ENCODE peak calls at places on chromosomes 1 and 21, in six cellular contexts. O is HAP-1, R is heart right ventricle, M is psoas muscle, I is hepatocyte, L is mesenchymal stem cell. V is an unnamed sample. For H3K36me3 and H3K9me3, the result is how much of the 10 kb centered on the place peaks cover.

GRCh38 chr1:153426809-153427208 is 10.5 kb downstream of the S100A7A start:
- DNase-seq in O (no peak), R (no peak), M (no peak), I (no peak), L (no peak), V (no peak)

GRCh38 chr1:55560246-55560645 is 345.1 kb upstream of the USP24 start:
- DNase-seq in O (no peak), R (no peak), M (no peak), I (no peak), L (no peak), V (no peak)

GRCh38 chr1:116814935-116815334 is 60.7 kb downstream of the CD2 start:
- DNase-seq in O (no peak), R (no peak), M (no peak), I (no peak), L (no peak), V (no peak)

GRCh38 chr1:240073097-240073496 is 18.6 kb upstream of the FMN2 start:
- DNase-seq in O (no peak), R (no peak), M (no peak), I (no peak), L (no peak), V (no peak)

GRCh38 chr1:196324345-196324744 is 283.9 kb downstream of the KCNT2 start:
- DNase-seq in O (no peak), R (no peak), M (no peak), I (no peak), L (no peak), V (no peak)

GRCh38 chr1:178434899-178435298 is 61.9 kb downstream of the CLEC20A start:
- DNase-seq in O (no peak), R (no peak), M (no peak), I (no peak), L (no peak), V (no peak)

GRCh38 chr1:20660363-20661234 is 570 bp downstream of the DDOST start:
- DNase-seq in O (no peak), R (no peak), M (no peak), I (no peak), L (no peak), V (no peak)

GRCh38 chr1:89660086-89660946 is 27.4 kb downstream of the LRRC8C start:
- DNase-seq in O (no peak), R (no peak), M (no peak), I (no peak), L (no peak), V (no peak)

GRCh38 chr1:203088441-203088840 is 2.6 kb upstream of the MYOG start:
- DNase-seq in O (no peak), R (no peak), M (no peak), I (no peak), L (no peak), V (no peak)

GRCh38 chr1:12290828-12291227 is 61.0 kb downstream of the VPS13D start:
- DNase-seq in O (no peak), R (no peak), M (no peak), I (no peak), L (no peak), V (no peak)

GRCh38 chr1:16296643-16297042 is 55.6 kb downstream of the FBXO42 start:
- DNase-seq in O (no peak), R (no peak), M (no peak), I (no peak), L (no peak), V (no peak)

GRCh38 chr1:20632386-20632785 is 872 bp upstream of the PINK1 start:
- DNase-seq in O (peak), R (no peak), M (no peak), I (no peak), L (no peak), V (no peak)

GRCh38 chr1:39737546-39738169 is 1.0 kb upstream of the PPIE start:
- DNase-seq in O (no peak), R (no peak), M (no peak), I (no peak), L (peak), V (peak)

GRCh38 chr1:29478046-29478791 is 241.9 kb downstream of the PTPRU start:
- DNase-seq in O (no peak), R (no peak), M (no peak), I (no peak), L (no peak), V (no peak)

GRCh38 chr1:205680073-205680851 is at the start of gene SLC45A3:
- DNase-seq in O (peak), R (peak), M (peak), I (peak), L (no peak), V (peak)

GRCh38 chr1:51484591-51484990 is 34.5 kb downstream of the EPS15 start:
- DNase-seq in O (no peak), R (no peak), M (no peak), I (no peak), L (peak), V (no peak)

GRCh38 chr21:21205604-21206003 is 207.4 kb downstream of the NCAM2 start:
- DNase-seq in O (no peak), R (no peak), M (no peak), I (no peak), L (no peak), V (no peak)

GRCh38 chr1:7110306-7110705 is 325.1 kb downstream of the CAMTA1 start:
- DNase-seq in O (no peak), R (no peak), M (no peak), I (no peak), L (no peak), V (no peak)

GRCh38 chr1:39398278-39399010 is 93.0 kb upstream of the BMP8A start:
- DNase-seq in O (peak), R (no peak), M (peak), I (peak), L (peak), V (peak)

GRCh38 chr1:66446261-66447001 is 87.5 kb upstream of the SGIP1 start:
- DNase-seq in O (peak), R (no peak), M (no peak), I (peak), L (peak), V (no peak)

GRCh38 chr1:163250382-163250974 is 47.8 kb upstream of the RGS5 start:
- DNase-seq in O (no peak), R (no peak), M (no peak), I (no peak), L (no peak), V (no peak)

GRCh38 chr1:2110738-2111673 is 60.8 kb downstream of the PRKCZ start:
- DNase-seq in O (no peak), R (peak), M (peak), I (no peak), L (no peak), V (no peak)

GRCh38 chr1:205775717-205776056 is 405 bp upstream of the RAB29 start:
- DNase-seq in O (no peak), R (no peak), M (no peak), I (no peak), L (peak), V (no peak)

GRCh38 chr1:172003766-172004530 is 162.7 kb downstream of the DNM3 start:
- DNase-seq in O (no peak), R (no peak), M (no peak), I (no peak), L (peak), V (no peak)

GRCh38 chr1:228400237-228400651 is 6.4 kb downstream of the TRIM11 start:
- DNase-seq in O (no peak), R (no peak), M (no peak), I (no peak), L (no peak), V (no peak)

GRCh38 chr1:7641587-7642417 is 129.3 kb upstream of the VAMP3 start:
- DNase-seq in O (no peak), R (no peak), M (no peak), I (no peak), L (no peak), V (no peak)

GRCh38 chr1:177600936-177601335 is 368.9 kb downstream of the SEC16B start:
- DNase-seq in O (no peak), R (no peak), M (no peak), I (no peak), L (no peak), V (no peak)

GRCh38 chr1:67832737-67833594 is at the start of gene GNG12:
- DNase-seq in O (peak), R (peak), M (peak), I (peak), L (peak), V (peak)

GRCh38 chr1:200206340-200206739 is 178.8 kb downstream of the NR5A2 start:
- DNase-seq in O (no peak), R (no peak), M (no peak), I (no peak), L (peak), V (no peak)

GRCh38 chr1:102472524-102472923 is 475.8 kb upstream of the OLFM3 start:
- DNase-seq in O (no peak), R (no peak), M (no peak), I (no peak), L (no peak), V (no peak)

GRCh38 chr1:47482783-47483182 is 44.9 kb downstream of the FOXD2 start:
- DNase-seq in O (no peak), R (no peak), M (no peak), I (no peak), L (no peak), V (no peak)

GRCh38 chr1:114454539-114454938 is 56.5 kb downstream of the TRIM33 start:
- DNase-seq in O (no peak), R (no peak), M (no peak), I (no peak), L (no peak), V (no peak)

GRCh38 chr1:12604114-12604874 is 13.7 kb downstream of the DHRS3 start:
- DNase-seq in O (no peak), R (peak), M (no peak), I (peak), L (peak), V (peak)

GRCh38 chr1:201409440-201409839 is 10.3 kb upstream of the LAD1 start:
- DNase-seq in O (no peak), R (no peak), M (no peak), I (no peak), L (no peak), V (no peak)

GRCh38 chr21:38984982-38985422 is 179.3 kb downstream of the ETS2 start:
- DNase-seq in O (no peak), R (no peak), M (no peak), I (no peak), L (peak), V (peak)

GRCh38 chr21:36698160-36699025 is 522 bp upstream of the SIM2 start:
- DNase-seq in O (peak), R (no peak), M (no peak), I (no peak), L (no peak), V (no peak)
- H3K4me3 ChIP-seq in O (peak), R (peak), M (peak), I (no peak), L (peak), V (peak)

GRCh38 chr21:46356494-46357334 is 32.8 kb downstream of the PCNT start:
- DNase-seq in O (no peak), R (no peak), M (no peak), I (no peak), L (no peak), V (no peak)
- H3K36me3 ChIP-seq in O (half or more), R (half or more), M (half or more), I (under half), L (half or more), V (half or more)

GRCh38 chr1:83637009-83637408 is 361.9 kb downstream of the TTLL7 start:
- DNase-seq in O (no peak), R (no peak), M (no peak), I (no peak), L (no peak), V (no peak)

GRCh38 chr1:83641828-83642443 is 357.0 kb downstream of the TTLL7 start:
- DNase-seq in O (no peak), R (no peak), M (no peak), I (peak), L (peak), V (no peak)

GRCh38 chr1:83639785-83640184 is 359.1 kb downstream of the TTLL7 start:
- DNase-seq in O (no peak), R (no peak), M (no peak), I (no peak), L (no peak), V (no peak)

GRCh38 chr1:83637586-83637985 is 361.3 kb downstream of the TTLL7 start:
- DNase-seq in O (no peak), R (no peak), M (no peak), I (no peak), L (no peak), V (no peak)

GRCh38 chr1:83641206-83641658 is 357.7 kb downstream of the TTLL7 start:
- DNase-seq in O (no peak), R (no peak), M (no peak), I (peak), L (peak), V (peak)
- H3K9me3 ChIP-seq in O (under half), R (under half), M (under half), I (under half), L (under half), V (under half)

GRCh38 chr21:44486302-44486701 is 31.0 kb downstream of the LRRC3 start:
- DNase-seq in O (no peak), R (no peak), M (no peak), I (no peak), L (no peak), V (no peak)

GRCh38 chr21:44485796-44486195 is 30.5 kb downstream of the LRRC3 start:
- DNase-seq in O (no peak), R (no peak), M (no peak), I (no peak), L (no peak), V (no peak)

GRCh38 chr21:44483288-44484237 is 28.3 kb downstream of the LRRC3 start:
- DNase-seq in O (no peak), R (no peak), M (no peak), I (no peak), L (no peak), V (peak)

GRCh38 chr21:44484498-44485253 is 29.4 kb downstream of the LRRC3 start:
- DNase-seq in O (no peak), R (no peak), M (no peak), I (no peak), L (no peak), V (no peak)

DNA sequence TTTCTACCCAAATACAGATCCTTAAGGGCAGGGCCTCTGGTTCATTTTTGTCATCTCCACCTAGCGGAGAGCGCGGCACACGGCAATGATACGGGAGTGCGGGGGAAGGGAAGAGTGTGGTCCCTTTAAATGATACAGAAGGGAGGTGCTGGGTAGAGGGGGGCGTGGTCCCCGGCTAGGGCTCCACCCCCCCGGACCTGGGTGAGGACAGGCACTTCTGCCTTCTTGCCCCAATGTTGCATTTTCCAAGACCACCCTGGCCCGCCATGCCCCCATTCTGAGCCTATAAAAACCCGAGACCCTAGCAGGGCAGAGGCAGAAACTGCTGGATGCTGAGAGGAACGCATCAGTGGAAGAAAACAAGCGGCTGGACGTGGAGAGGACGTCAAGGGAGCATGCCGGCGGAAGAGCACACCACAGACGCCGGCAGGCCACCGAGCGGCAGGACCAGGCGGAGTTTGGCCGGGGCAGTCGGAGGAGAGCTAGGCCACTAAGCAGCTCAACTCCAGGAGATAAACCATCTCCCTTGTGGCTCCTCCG is 30.0 kb downstream of the LRRC3 start:
- DNase-seq in O (no peak), R (no peak), M (no peak), I (peak), L (peak), V (peak)
- H3K4me3 ChIP-seq in O (no peak), R (no peak), M (peak), I (peak), L (peak), V (peak)

GRCh38 chr1:77953907-77954306 is 25.0 kb downstream of the FUBP1 start:
- DNase-seq in O (no peak), R (no peak), M (no peak), I (no peak), L (no peak), V (no peak)

GRCh38 chr1:77958391-77958790 is 20.5 kb downstream of the FUBP1 start:
- DNase-seq in O (no peak), R (no peak), M (no peak), I (no peak), L (no peak), V (no peak)

GRCh38 chr1:77956464-77956863 is 22.4 kb downstream of the FUBP1 start:
- DNase-seq in O (no peak), R (no peak), M (no peak), I (no peak), L (no peak), V (no peak)

GRCh38 chr1:77954521-77954920 is 24.4 kb downstream of the FUBP1 start:
- DNase-seq in O (no peak), R (no peak), M (no peak), I (no peak), L (no peak), V (no peak)

DNA sequence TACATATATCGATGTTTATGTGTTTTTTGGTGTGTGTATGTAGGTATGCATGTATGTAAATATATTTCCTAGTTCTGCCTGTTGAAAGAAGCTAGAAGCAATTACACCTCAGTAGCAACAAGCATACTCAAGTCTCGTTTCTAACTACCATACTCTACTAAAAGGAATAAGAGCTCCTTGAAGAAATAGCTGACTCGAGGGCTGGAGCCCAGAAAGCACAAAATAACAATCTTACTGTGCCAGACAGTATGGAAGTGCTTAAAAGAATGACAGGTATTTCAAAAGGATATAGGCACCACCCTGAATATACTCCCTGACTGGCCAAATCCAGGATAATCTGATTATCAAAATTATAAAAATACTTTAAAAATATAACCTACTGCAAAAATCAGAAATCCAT is 23.2 kb downstream of the FUBP1 start:
- DNase-seq in O (no peak), R (no peak), M (no peak), I (no peak), L (no peak), V (no peak)
- H3K36me3 ChIP-seq in O (half or more), R (half or more), M (half or more), I (under half), L (under half), V (half or more)

DNA sequence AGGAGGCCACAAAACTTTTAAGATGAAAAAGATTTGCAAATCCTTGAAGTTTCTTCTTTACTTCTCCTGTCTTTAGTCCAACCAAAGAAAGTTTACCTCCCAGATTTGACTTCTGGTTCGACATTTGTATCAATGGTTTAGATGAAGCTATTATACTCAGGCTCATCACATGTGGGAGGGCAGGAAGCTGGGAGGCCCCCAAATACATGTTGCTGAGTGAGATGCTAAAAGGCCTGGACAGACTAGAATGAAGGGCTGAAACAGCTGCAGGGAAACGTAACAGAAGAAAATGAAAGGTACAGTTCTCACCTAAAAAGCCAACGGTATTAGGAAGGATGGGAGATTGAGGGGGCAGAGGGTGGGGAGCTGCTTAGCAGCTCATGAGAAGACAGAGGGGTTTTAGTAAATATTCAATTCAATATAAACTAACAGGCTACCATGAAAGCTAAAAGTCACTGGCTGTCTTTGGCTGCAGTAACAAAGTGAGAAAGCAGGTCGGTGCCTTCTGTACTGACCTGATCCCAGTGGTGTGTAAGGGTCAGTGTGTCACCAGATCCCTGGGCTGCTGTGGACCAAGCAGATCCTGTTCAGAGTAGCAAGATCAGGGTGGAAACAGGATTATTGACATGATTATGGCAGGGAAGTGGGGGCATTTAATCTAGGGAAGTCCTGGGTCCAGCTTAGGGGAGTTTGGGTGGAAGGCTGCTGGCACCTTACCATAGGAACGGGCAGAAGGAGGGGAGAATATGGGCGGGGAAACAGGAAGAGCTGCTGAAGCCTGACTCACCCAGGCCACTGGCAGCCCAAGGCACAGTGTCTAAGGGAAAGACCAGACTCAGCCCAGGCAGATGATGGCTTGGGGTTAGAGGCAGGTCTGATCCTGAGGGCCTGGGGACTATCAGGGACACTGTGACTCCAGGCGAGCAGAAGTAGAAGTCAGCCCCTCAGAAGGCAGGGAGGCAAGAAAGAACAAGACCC is 60.4 kb downstream of the KCNN3 start:
- DNase-seq in O (no peak), R (no peak), M (peak), I (no peak), L (peak), V (peak)
- H3K9me3 ChIP-seq in O (under half), R (under half), M (under half), I (under half), L (under half), V (under half)

GRCh38 chr1:183589384-183589783 is 875 bp downstream of the NCF2 start:
- DNase-seq in O (no peak), R (no peak), M (no peak), I (no peak), L (no peak), V (no peak)
- H3K4me3 ChIP-seq in O (no peak), R (peak), M (peak), I (no peak), L (no peak), V (no peak)

DNA sequence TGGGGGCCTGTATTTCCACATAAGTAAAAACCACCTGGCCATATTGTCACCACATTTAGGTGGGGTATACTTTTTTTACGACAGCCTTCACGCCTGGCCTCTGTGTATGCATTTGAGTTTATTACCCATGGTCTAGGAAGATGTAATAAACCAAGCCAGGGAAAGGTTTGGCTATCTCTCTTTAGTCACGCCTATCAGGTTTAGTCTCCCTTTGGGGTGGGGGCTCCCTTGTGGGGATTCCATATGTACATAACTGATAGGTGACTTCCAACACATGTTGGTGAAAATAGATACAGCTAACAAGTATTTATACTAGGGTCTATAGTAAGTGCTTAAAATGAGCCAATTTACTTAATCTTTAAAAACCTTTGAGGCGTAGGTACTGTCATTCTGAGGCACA is 4.2 kb downstream of the YBX1 start:
- DNase-seq in O (no peak), R (no peak), M (no peak), I (no peak), L (no peak), V (no peak)
- H3K36me3 ChIP-seq in O (half or more), R (half or more), M (under half), I (under half), L (under half), V (half or more)

GRCh38 chr1:248618119-248618518 is 16.8 kb downstream of the OR2T11 start:
- DNase-seq in O (no peak), R (no peak), M (no peak), I (no peak), L (no peak), V (no peak)
- H3K9me3 ChIP-seq in O (under half), R (under half), M (under half), I (under half), L (under half), V (under half)

GRCh38 chr1:155091071-155092051 is 12.7 kb downstream of the EFNA3 start:
- DNase-seq in O (peak), R (peak), M (peak), I (peak), L (peak), V (peak)
- H3K4me3 ChIP-seq in O (no peak), R (no peak), M (no peak), I (no peak), L (no peak), V (no peak)